ENCODE peak calls at places on chromosomes 11 and 22, in four cellular contexts. M, K, V and U are unnamed samples.

GRCh38 chr22:35313311-35314121 is 13.8 kb downstream of the TOM1 start:
- DNase-seq in M (no peak), K (peak), V (peak), U (no peak)

GRCh38 chr11:124302756-124303155 is 11.0 kb downstream of the OR8D1 start:
- DNase-seq in M (no peak), K (no peak), V (no peak), U (no peak)

GRCh38 chr11:122209619-122210377 is 93.8 kb upstream of the BLID start:
- DNase-seq in M (no peak), K (no peak), V (no peak), U (no peak)

GRCh38 chr22:19522190-19522880 is 1.9 kb downstream of the CLDN5 start:
- DNase-seq in M (no peak), K (no peak), V (no peak), U (no peak)

GRCh38 chr11:45665933-45666647 is 668 bp upstream of the CHST1 start:
- DNase-seq in M (no peak), K (no peak), V (no peak), U (no peak)

GRCh38 chr11:33151411-33151810 is 9.9 kb downstream of the CSTF3 start:
- DNase-seq in M (no peak), K (no peak), V (no peak), U (no peak)

GRCh38 chr11:5504403-5504891 is 5.3 kb downstream of the UBQLN3 start:
- DNase-seq in M (no peak), K (peak), V (no peak), U (no peak)

GRCh38 chr11:94732617-94733292 is 35.4 kb upstream of the AMOTL1 start:
- DNase-seq in M (no peak), K (peak), V (no peak), U (no peak)

GRCh38 chr22:48832592-48832991 is 995.1 kb downstream of the BRD1 start:
- DNase-seq in M (no peak), K (peak), V (no peak), U (no peak)

GRCh38 chr11:18408558-18409242 is 3.4 kb upstream of the LDHC start:
- DNase-seq in M (no peak), K (peak), V (no peak), U (no peak)
- TF ChIP-seq TARDBP in M (no peak), K (no peak), V (no peak), U (no peak)

GRCh38 chr11:72426758-72427157 is 7.6 kb downstream of the CLPB start:
- DNase-seq in M (no peak), K (no peak), V (no peak), U (no peak)
- TF ChIP-seq FOXK2 in M (no peak), K (no peak), V (no peak), U (no peak)

GRCh38 chr22:41048791-41049717 is 43.3 kb upstream of the EP300 start:
- DNase-seq in M (no peak), K (peak), V (peak), U (peak)

GRCh38 chr22:41050873-41051272 is 41.5 kb upstream of the EP300 start:
- DNase-seq in M (no peak), K (no peak), V (no peak), U (no peak)

GRCh38 chr22:41052661-41053490 is 39.5 kb upstream of the EP300 start:
- DNase-seq in M (no peak), K (no peak), V (peak), U (no peak)

GRCh38 chr22:41043727-41044126 is 48.7 kb upstream of the EP300 start:
- DNase-seq in M (no peak), K (no peak), V (no peak), U (no peak)

DNA sequence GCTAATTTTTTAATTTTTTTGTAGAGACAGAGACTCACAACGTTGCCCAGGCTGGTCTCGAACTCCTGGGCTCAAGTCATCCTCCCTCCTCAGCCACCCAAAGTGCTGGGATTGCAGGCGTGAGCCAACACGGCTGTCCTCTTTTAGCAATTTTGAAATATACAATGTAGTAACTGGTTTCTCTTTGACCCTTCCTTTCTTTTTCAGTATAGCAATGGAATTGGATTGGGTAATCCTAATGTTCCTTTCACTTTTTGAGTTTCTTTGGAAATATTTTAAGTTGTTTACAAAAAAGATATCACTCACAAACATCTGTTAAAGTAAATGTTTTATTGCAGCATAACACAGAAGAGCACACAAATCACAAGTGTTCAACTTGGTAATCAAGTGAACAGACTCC is 44.7 kb upstream of the EP300 start:
- DNase-seq in M (no peak), K (no peak), V (no peak), U (no peak)
- TF ChIP-seq SP1 in M (no peak), K (no peak), V (no peak), U (no peak)

DNA sequence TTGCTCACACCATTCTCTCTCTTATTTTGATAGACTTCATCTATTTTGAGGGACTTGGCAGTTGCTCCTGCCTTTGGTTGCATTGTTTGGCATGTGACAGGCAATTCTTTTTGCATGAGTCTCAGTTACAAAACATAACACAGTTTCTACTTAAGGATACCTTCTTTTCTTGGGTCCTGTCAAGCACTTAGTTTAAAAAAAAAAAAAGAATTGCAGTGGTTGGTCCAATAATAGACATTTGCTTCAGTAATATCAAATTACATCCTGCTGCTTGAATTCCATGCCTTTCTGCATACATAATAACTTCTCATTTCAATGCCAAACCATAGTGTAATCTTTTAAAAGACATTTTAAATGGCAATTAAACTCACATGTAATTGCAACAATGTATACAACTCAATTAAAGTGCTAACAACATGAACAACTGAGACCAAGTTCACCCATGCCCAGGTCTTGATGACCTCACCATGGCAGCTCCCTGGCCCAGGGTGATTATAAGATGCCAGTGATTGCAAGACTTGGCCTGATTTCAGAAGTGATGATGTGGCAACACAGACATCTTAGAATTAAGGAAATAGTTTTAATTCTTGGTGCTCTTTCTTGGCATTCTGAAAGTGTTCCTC is 32.2 kb upstream of the PLET1 start:
- DNase-seq in M (no peak), K (no peak), V (no peak), U (no peak)
- TF ChIP-seq TARDBP in M (no peak), K (no peak), V (no peak), U (no peak)

GRCh38 chr11:129090056-129090455 is 102.1 kb downstream of the ARHGAP32 start:
- DNase-seq in M (no peak), K (no peak), V (no peak), U (no peak)
- TF ChIP-seq FOXK2 in M (no peak), K (no peak), V (no peak), U (no peak)

GRCh38 chr11:2534131-2534956 is 89.5 kb downstream of the KCNQ1 start:
- DNase-seq in M (no peak), K (no peak), V (no peak), U (no peak)

GRCh38 chr11:2532704-2533641 is 88.2 kb downstream of the KCNQ1 start:
- DNase-seq in M (peak), K (peak), V (peak), U (peak)

GRCh38 chr11:2534957-2535672 is 90.3 kb downstream of the KCNQ1 start:
- DNase-seq in M (no peak), K (no peak), V (no peak), U (no peak)

GRCh38 chr11:2531987-2532703 is 87.3 kb downstream of the KCNQ1 start:
- DNase-seq in M (no peak), K (no peak), V (no peak), U (no peak)

DNA sequence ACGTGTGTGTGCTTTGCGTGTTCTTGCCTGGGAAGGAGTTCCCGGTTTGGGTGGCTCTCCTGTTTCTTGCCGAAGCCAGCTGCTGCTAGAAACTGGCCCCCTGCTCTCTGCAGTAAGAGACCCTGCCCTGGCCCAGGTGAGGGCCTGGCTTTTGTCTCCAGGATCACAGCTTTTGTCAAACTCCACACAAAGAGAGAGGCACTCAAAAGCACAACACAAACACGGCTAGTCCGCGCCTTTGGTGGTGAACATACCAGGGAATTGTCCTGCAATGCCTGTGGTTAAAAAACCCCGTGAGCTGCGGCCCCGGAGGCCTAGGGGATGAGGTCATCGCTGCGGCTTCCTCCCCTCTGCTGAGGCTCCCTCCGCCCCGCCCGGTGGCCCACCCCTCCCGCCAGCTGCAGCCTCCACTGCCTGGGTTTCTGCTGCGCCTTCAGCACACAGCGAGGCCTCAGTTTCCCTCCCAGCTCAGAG is 88.9 kb downstream of the KCNQ1 start:
- DNase-seq in M (no peak), K (peak), V (peak), U (peak)
- TF ChIP-seq SP1 in M (no peak), K (no peak), V (no peak), U (no peak)

GRCh38 chr11:68976095-68976494 is 4.7 kb downstream of the MRGPRD start:
- DNase-seq in M (no peak), K (no peak), V (no peak), U (no peak)

GRCh38 chr11:68973219-68973618 is 7.6 kb downstream of the MRGPRD start:
- DNase-seq in M (no peak), K (no peak), V (no peak), U (no peak)

GRCh38 chr11:68977781-68978625 is 2.8 kb downstream of the MRGPRD start:
- DNase-seq in M (no peak), K (no peak), V (no peak), U (no peak)

GRCh38 chr11:68976563-68976962 is 4.2 kb downstream of the MRGPRD start:
- DNase-seq in M (no peak), K (no peak), V (no peak), U (no peak)

DNA sequence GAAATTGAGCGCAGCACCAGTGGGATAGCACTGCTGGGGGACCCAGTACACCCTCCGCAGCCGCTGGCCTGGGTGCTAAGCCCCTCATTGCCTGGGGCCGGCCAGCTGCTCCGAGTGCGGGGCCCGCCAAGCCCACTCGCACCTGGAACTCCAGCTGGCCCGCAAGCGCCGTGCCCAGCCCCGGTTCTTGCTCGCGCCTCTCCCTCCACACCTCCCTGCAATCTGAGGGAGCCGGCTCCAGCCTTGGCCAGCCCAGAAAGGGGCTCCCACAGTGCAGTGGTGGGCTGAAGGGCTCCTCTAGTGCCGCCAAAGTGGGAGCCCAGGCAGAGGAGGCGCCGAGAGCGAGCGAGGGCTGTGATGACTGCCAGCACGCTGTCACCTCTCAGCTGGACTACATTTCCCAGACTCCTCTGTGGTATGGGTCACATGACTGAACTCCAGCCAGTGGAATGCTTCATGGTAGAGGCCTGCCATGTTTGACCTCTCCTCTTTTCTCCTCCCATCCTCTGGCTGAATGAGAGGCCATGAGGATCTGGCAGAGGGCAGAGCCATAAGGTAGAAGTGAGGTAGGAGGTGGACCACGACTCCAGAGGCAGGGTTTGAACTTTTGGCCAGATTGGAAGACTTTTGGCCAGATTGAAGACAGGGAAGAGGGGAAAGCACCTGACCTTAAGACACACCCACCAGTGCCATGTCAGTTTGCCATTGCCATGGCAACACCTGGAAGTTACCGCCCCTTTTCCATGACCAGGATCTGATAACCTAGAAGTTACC is 6.2 kb downstream of the MRGPRD start:
- DNase-seq in M (no peak), K (peak), V (no peak), U (peak)
- TF ChIP-seq TARDBP in M (no peak), K (no peak), V (no peak), U (no peak)

GRCh38 chr11:66637557-66638176 is 836 bp upstream of the RBM4 start:
- DNase-seq in M (no peak), K (peak), V (no peak), U (peak)

GRCh38 chr11:66641834-66642233 is 3.3 kb downstream of the RBM4 start:
- DNase-seq in M (no peak), K (no peak), V (no peak), U (no peak)

GRCh38 chr11:66638177-66639065 is at the start of gene RBM4:
- DNase-seq in M (peak), K (peak), V (peak), U (peak)

GRCh38 chr11:66636411-66636810 is 2.1 kb upstream of the RBM4 start:
- DNase-seq in M (no peak), K (no peak), V (no peak), U (no peak)

GRCh38 chr11:66639066-66639813 is 737 bp downstream of the RBM4 start:
- DNase-seq in M (no peak), K (peak), V (peak), U (no peak)
- TF ChIP-seq FOXK2 in M (no peak), K (no peak), V (no peak), U (no peak)

GRCh38 chr11:72347691-72348090 is 86.6 kb downstream of the CLPB start:
- DNase-seq in M (no peak), K (no peak), V (no peak), U (no peak)

GRCh38 chr11:72348250-72348649 is 86.1 kb downstream of the CLPB start:
- DNase-seq in M (no peak), K (no peak), V (no peak), U (no peak)

GRCh38 chr11:72350752-72351151 is 83.6 kb downstream of the CLPB start:
- DNase-seq in M (no peak), K (no peak), V (no peak), U (no peak)

GRCh38 chr11:72349053-72349452 is 85.3 kb downstream of the CLPB start:
- DNase-seq in M (no peak), K (no peak), V (no peak), U (no peak)

DNA sequence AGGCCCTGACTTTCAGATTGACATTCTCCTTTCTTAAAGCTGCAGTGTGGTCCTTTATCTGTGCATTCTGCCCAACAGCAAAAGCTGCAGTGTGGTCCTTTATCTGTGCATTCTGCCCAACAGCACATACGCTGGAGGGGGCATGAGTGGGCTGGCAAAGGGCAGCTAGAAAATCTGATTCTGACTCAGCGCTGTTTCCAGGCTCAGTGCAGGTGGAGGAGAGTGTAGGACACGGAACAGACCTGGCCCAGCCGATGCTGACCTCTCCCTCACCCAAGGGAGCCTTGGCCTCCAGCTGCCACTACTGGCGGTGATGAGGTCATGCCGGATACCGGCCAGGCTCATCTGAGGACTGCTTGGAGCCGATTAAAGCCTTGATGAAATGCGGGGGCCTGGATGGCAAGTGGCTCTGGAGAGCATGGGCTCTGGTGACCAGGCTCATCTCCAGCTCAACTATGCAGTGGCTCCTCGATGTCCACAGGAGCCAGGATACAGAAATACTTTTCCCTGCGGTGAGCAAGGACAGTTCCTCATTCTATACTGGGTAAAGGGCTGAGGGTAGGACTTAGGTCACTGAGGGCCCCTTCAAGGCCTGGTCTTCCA is 84.6 kb downstream of the CLPB start:
- DNase-seq in M (no peak), K (peak), V (no peak), U (no peak)
- TF ChIP-seq SP1 in M (no peak), K (no peak), V (no peak), U (no peak)